ENCODE peak calls at places on chromosomes 2 and 18, in seven cellular contexts. V is stimulated activated CD8-positive, alpha-beta memory T cell treated with anti-CD3 and anti-CD28 coated beads, Interleukin-4, amount 100 ng/mL, for 48 hours; B is MCF 10A; X is ecto neural progenitor cell; K is ELF-1; G is nephron progenitor cell; R is globus pallidus. S is an unnamed sample.

GRCh38 chr2:133377599-133377998 is 190.7 kb downstream of the NCKAP5 start:
- DNase-seq in V (no peak), B (no peak), X (no peak), K (no peak), G (no peak), R (no peak), S (no peak)

GRCh38 chr2:150538582-150539236 is 51.2 kb upstream of the RND3 start:
- DNase-seq in V (no peak), B (no peak), X (no peak), K (no peak), G (no peak), R (no peak), S (no peak)

GRCh38 chr2:20488136-20488705 is 41.3 kb downstream of the RHOB start:
- DNase-seq in V (no peak), B (no peak), X (no peak), K (peak), G (no peak), R (no peak), S (no peak)

GRCh38 chr2:113273031-113273551 is 5.6 kb downstream of the PAX8 start:
- DNase-seq in V (no peak), B (peak), X (peak), K (peak), G (peak), R (no peak), S (no peak)

GRCh38 chr2:141534671-141535359 is 596.0 kb downstream of the LRP1B start:
- DNase-seq in V (no peak), B (no peak), X (no peak), K (no peak), G (no peak), R (peak), S (no peak)

GRCh38 chr18:55509631-55510372 is 78.2 kb downstream of the TCF4 start:
- DNase-seq in V (no peak), B (peak), X (no peak), K (no peak), G (no peak), R (no peak), S (no peak)

GRCh38 chr2:233349005-233349998 is 5.0 kb upstream of the DGKD start:
- DNase-seq in V (peak), B (no peak), X (no peak), K (no peak), G (peak), R (peak), S (no peak)

GRCh38 chr2:25252291-25253152 is 84.1 kb upstream of the POMC start:
- DNase-seq in V (peak), B (no peak), X (peak), K (peak), G (peak), R (no peak), S (peak)

GRCh38 chr2:224807153-224807964 is 91.2 kb upstream of the CCDC195 start:
- DNase-seq in V (no peak), B (peak), X (no peak), K (no peak), G (no peak), R (no peak), S (no peak)

GRCh38 chr2:118554616-118555015 is 292.8 kb downstream of the EN1 start:
- DNase-seq in V (no peak), B (peak), X (no peak), K (no peak), G (no peak), R (no peak), S (no peak)

GRCh38 chr18:2433366-2433765 is 137.9 kb downstream of the METTL4 start:
- DNase-seq in V (no peak), B (no peak), X (no peak), K (no peak), G (no peak), R (no peak), S (no peak)

GRCh38 chr18:12890500-12890899 is 6.5 kb upstream of the PTPN2 start:
- DNase-seq in V (no peak), B (peak), X (no peak), K (no peak), G (no peak), R (no peak), S (no peak)

GRCh38 chr2:120421126-120421829 is 75.3 kb downstream of the INHBB start:
- DNase-seq in V (peak), B (no peak), X (no peak), K (no peak), G (no peak), R (no peak), S (no peak)

GRCh38 chr2:159362816-159363251 is 76.3 kb upstream of the WDSUB1 start:
- DNase-seq in V (no peak), B (peak), X (no peak), K (no peak), G (no peak), R (no peak), S (no peak)

GRCh38 chr18:8858888-8859511 is 153.6 kb downstream of the MTCL1 start:
- DNase-seq in V (no peak), B (peak), X (no peak), K (no peak), G (no peak), R (no peak), S (no peak)

GRCh38 chr2:216742411-216742810 is 47.1 kb upstream of the IGFBP5 start:
- DNase-seq in V (no peak), B (no peak), X (no peak), K (no peak), G (no peak), R (no peak), S (no peak)